ENCODE peak calls at places on chromosomes 12 and 14, in four cellular contexts. One of them, this sample, is unnamed.
A peak's percentile ranks its signal among the peaks of the same experiment; 100 is the strongest.

GRCh38 chr12:12275874-12276273 is 9.0 kb upstream of the LRP6 start:
- DNase-seq in upper lobe of right lung: no peak
- DNase-seq in fibroblast of lung: no peak
- DNase-seq in ascending aorta: no peak
- DNase-seq in this sample: no peak

GRCh38 chr12:14366211-14366762 is 805 bp downstream of the ATF7IP start:
- DNase-seq in upper lobe of right lung: no peak
- DNase-seq in fibroblast of lung: peak; percentile 36
- DNase-seq in ascending aorta: no peak
- DNase-seq in this sample: no peak

GRCh38 chr12:103172447-103173112 is 215.1 kb downstream of the ASCL1 start:
- DNase-seq in ascending aorta: no peak
- DNase-seq in fibroblast of lung: no peak
- DNase-seq in upper lobe of right lung: no peak
- DNase-seq in this sample: no peak

GRCh38 chr14:62251237-62251636 is 489.0 kb downstream of the SNAPC1 start:
- DNase-seq in upper lobe of right lung: no peak
- DNase-seq in ascending aorta: no peak
- DNase-seq in fibroblast of lung: no peak
- DNase-seq in this sample: no peak

GRCh38 chr12:13957576-13957975 is 23.8 kb downstream of the GRIN2B start:
- DNase-seq in fibroblast of lung: no peak
- DNase-seq in ascending aorta: no peak
- DNase-seq in upper lobe of right lung: no peak
- DNase-seq in this sample: no peak

GRCh38 chr14:95389471-95390011 is 69.8 kb upstream of the CLMN start:
- DNase-seq in ascending aorta: peak; percentile 52
- DNase-seq in upper lobe of right lung: no peak
- DNase-seq in fibroblast of lung: no peak
- DNase-seq in this sample: peak; percentile 5

GRCh38 chr12:57455374-57456144 is 452 bp downstream of the INHBE start:
- DNase-seq in fibroblast of lung: no peak
- DNase-seq in upper lobe of right lung: no peak
- DNase-seq in ascending aorta: no peak
- DNase-seq in this sample: no peak

GRCh38 chr12:80100566-80100965 is 1.2 kb downstream of the OTOGL start:
- DNase-seq in fibroblast of lung: peak; percentile 78
- DNase-seq in upper lobe of right lung: no peak
- DNase-seq in ascending aorta: no peak
- DNase-seq in this sample: no peak

GRCh38 chr14:75246546-75247285 is 31.9 kb upstream of the FOS start:
- DNase-seq in fibroblast of lung: no peak
- DNase-seq in upper lobe of right lung: no peak
- DNase-seq in ascending aorta: no peak
- DNase-seq in this sample: no peak

GRCh38 chr14:28774764-28775738 is 8.5 kb downstream of the FOXG1 start:
- DNase-seq in fibroblast of lung: no peak
- DNase-seq in upper lobe of right lung: no peak
- DNase-seq in ascending aorta: no peak
- DNase-seq in this sample: no peak

GRCh38 chr14:28773917-28774691 is 7.5 kb downstream of the FOXG1 start:
- DNase-seq in fibroblast of lung: peak; percentile 57
- DNase-seq in ascending aorta: no peak
- DNase-seq in upper lobe of right lung: no peak
- DNase-seq in this sample: no peak

GRCh38 chr14:28771168-28771567 is 4.6 kb downstream of the FOXG1 start:
- DNase-seq in upper lobe of right lung: no peak
- DNase-seq in fibroblast of lung: no peak
- DNase-seq in ascending aorta: no peak
- DNase-seq in this sample: no peak

GRCh38 chr14:28772613-28773012 is 6.0 kb downstream of the FOXG1 start:
- DNase-seq in ascending aorta: no peak
- DNase-seq in fibroblast of lung: peak; percentile 25
- DNase-seq in upper lobe of right lung: no peak
- DNase-seq in this sample: no peak

GRCh38 chr14:28773176-28773575 is 6.6 kb downstream of the FOXG1 start:
- DNase-seq in fibroblast of lung: no peak
- DNase-seq in upper lobe of right lung: no peak
- DNase-seq in ascending aorta: no peak
- DNase-seq in this sample: no peak
- TF ChIP-seq CTCF in fibroblast of lung: no peak
- TF ChIP-seq CTCF in upper lobe of right lung: no peak
- TF ChIP-seq CTCF in ascending aorta: no peak
- TF ChIP-seq CTCF in this sample: no peak

DNA sequence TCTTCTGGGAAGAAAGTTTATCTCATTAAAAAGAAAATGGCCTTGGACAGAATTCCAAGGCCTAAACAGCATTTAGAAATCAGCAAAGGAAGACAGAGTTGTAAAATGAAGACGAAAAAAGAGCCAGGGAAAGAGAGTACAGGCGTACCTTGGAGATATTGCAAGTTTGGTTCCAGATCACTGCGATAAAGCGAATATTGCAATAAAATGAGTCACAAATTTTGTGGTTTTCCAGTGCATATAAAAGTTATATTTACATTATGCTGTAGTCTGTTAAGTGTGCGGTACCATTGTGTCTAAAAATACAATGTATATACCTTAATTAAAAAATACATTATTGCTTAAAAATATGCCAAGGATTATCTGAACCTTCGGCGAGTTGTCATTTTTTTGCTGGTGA is 9.0 kb downstream of the PCNX1 start:
- DNase-seq in upper lobe of right lung: no peak
- DNase-seq in fibroblast of lung: no peak
- DNase-seq in ascending aorta: no peak
- DNase-seq in this sample: no peak
- H3K4me1 ChIP-seq in upper lobe of right lung: peaks cover 36% of the 10 kb centered on the region
- H3K4me1 ChIP-seq in fibroblast of lung: no peaks in the 10 kb centered on the region
- H3K4me1 ChIP-seq in ascending aorta: peaks cover 5% of the 10 kb centered on the region
- H3K4me1 ChIP-seq in this sample: peaks cover 19% of the 10 kb centered on the region

GRCh38 chr12:53499261-53500118 is at the start of gene MAP3K12:
- DNase-seq in upper lobe of right lung: peak; percentile 83
- DNase-seq in ascending aorta: no peak
- DNase-seq in fibroblast of lung: peak; percentile 59
- DNase-seq in this sample: peak; percentile 51
- TF ChIP-seq CTCF in upper lobe of right lung: no peak
- TF ChIP-seq CTCF in ascending aorta: no peak
- TF ChIP-seq CTCF in fibroblast of lung: no peak
- TF ChIP-seq CTCF in this sample: no peak

DNA sequence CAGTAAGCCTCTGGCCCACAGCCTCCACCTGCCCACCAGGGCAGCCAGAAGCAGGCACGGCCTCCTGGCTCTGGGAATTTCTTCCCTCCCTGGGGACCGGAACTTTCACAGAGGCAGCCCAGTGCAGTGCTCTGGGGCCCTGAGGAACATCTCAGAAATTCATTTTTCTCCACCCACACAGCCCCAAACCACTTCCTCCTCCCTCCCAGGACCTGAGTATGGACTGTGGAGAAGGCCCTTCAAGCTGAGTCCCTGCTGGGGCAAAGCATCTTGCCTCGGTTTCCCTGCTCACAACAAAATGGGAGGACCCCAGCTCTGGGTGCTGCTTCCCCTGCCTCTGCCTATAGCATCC is 90.4 kb downstream of the CHGA start:
- DNase-seq in fibroblast of lung: peak; percentile 68
- DNase-seq in ascending aorta: no peak
- DNase-seq in upper lobe of right lung: no peak
- DNase-seq in this sample: peak; percentile 34
- H3K4me1 ChIP-seq in fibroblast of lung: peaks cover 9% of the 10 kb centered on the region
- H3K4me1 ChIP-seq in ascending aorta: peaks cover 8% of the 10 kb centered on the region
- H3K4me1 ChIP-seq in upper lobe of right lung: peaks cover 29% of the 10 kb centered on the region
- H3K4me1 ChIP-seq in this sample: peaks cover 23% of the 10 kb centered on the region

DNA sequence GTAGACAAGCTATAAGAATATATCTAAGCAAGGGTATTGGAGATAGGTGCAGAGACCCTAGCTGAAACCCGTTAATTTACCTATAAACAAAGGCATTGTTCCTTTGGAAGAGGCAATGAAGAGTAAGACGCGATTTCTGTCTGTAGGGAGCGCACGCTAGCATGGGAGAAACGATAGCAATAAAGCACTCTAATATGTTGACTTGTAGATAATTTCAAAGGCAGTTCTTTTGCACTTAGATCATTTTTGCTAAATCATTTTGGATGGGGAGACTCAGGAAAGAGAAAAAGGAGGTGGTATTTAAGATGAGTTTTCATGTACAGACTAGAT is 648 bp downstream of the CCDC77 start:
- DNase-seq in fibroblast of lung: peak; percentile 26
- DNase-seq in upper lobe of right lung: no peak
- DNase-seq in ascending aorta: no peak
- DNase-seq in this sample: peak; percentile 35
- TF ChIP-seq CTCF in fibroblast of lung: peak; percentile 39
- TF ChIP-seq CTCF in upper lobe of right lung: no peak
- TF ChIP-seq CTCF in ascending aorta: no peak
- TF ChIP-seq CTCF in this sample: peak; percentile 43

GRCh38 chr12:193282-193681 is 20.7 kb downstream of the SLC6A12 start:
- DNase-seq in fibroblast of lung: no peak
- DNase-seq in upper lobe of right lung: no peak
- DNase-seq in ascending aorta: no peak
- DNase-seq in this sample: no peak

GRCh38 chr12:190881-191280 is 23.1 kb downstream of the SLC6A12 start:
- DNase-seq in ascending aorta: no peak
- DNase-seq in fibroblast of lung: no peak
- DNase-seq in upper lobe of right lung: no peak
- DNase-seq in this sample: no peak

GRCh38 chr12:188910-189621 is 24.9 kb downstream of the SLC6A12 start:
- DNase-seq in ascending aorta: no peak
- DNase-seq in fibroblast of lung: peak; percentile 47
- DNase-seq in upper lobe of right lung: peak; percentile 80
- DNase-seq in this sample: no peak

GRCh38 chr12:189622-189962 is 24.4 kb downstream of the SLC6A12 start:
- DNase-seq in ascending aorta: no peak
- DNase-seq in upper lobe of right lung: no peak
- DNase-seq in fibroblast of lung: no peak
- DNase-seq in this sample: no peak

GRCh38 chr12:191541-191940 is 22.4 kb downstream of the SLC6A12 start:
- DNase-seq in ascending aorta: no peak
- DNase-seq in fibroblast of lung: no peak
- DNase-seq in upper lobe of right lung: no peak
- DNase-seq in this sample: no peak
- H3K4me1 ChIP-seq in ascending aorta: no peaks in the 10 kb centered on the region
- H3K4me1 ChIP-seq in fibroblast of lung: no peaks in the 10 kb centered on the region
- H3K4me1 ChIP-seq in upper lobe of right lung: peaks cover 5% of the 10 kb centered on the region
- H3K4me1 ChIP-seq in this sample: no peaks in the 10 kb centered on the region

GRCh38 chr12:82326905-82327503 is 31.2 kb downstream of the CCDC59 start:
- DNase-seq in upper lobe of right lung: no peak
- DNase-seq in fibroblast of lung: peak; percentile 13
- DNase-seq in ascending aorta: no peak
- DNase-seq in this sample: peak; percentile 2
- TF ChIP-seq CTCF in upper lobe of right lung: peak; percentile 55
- TF ChIP-seq CTCF in fibroblast of lung: peak; percentile 29
- TF ChIP-seq CTCF in ascending aorta: peak; percentile 36
- TF ChIP-seq CTCF in this sample: peak; percentile 59

GRCh38 chr12:47903151-47903611 is 1.6 kb downstream of the VDR start:
- DNase-seq in ascending aorta: no peak
- DNase-seq in upper lobe of right lung: no peak
- DNase-seq in fibroblast of lung: peak; percentile 89
- DNase-seq in this sample: peak; percentile 55
- H3K4me1 ChIP-seq in ascending aorta: no peaks in the 10 kb centered on the region
- H3K4me1 ChIP-seq in upper lobe of right lung: peaks cover 45% of the 10 kb centered on the region
- H3K4me1 ChIP-seq in fibroblast of lung: peaks cover 19% of the 10 kb centered on the region
- H3K4me1 ChIP-seq in this sample: peaks cover 55% of the 10 kb centered on the region

GRCh38 chr12:84497819-84498218 is 414.8 kb downstream of the SLC6A15 start:
- DNase-seq in ascending aorta: no peak
- DNase-seq in upper lobe of right lung: no peak
- DNase-seq in fibroblast of lung: peak; percentile 5
- DNase-seq in this sample: no peak
- TF ChIP-seq CTCF in ascending aorta: peak; percentile 6
- TF ChIP-seq CTCF in upper lobe of right lung: no peak
- TF ChIP-seq CTCF in fibroblast of lung: peak; percentile 56
- TF ChIP-seq CTCF in this sample: peak; percentile 41

This sample was measured in mammary epithelial cell.